ENCODE peak calls at places on chromosomes 1 and 21, in four cellular contexts. A is MM.1S, B is upper lobe of right lung, R is psoas muscle. T is an unnamed sample.

GRCh38 chr21:43189936-43190335 is 21.1 kb downstream of the CRYAA start:
- DNase-seq in A (no peak), B (peak), R (peak), T (peak)

GRCh38 chr1:51306950-51307349 is 23.4 kb downstream of the TTC39A start:
- DNase-seq in A (no peak), B (peak), R (no peak), T (no peak)

GRCh38 chr1:36585760-36586072 is 103.0 kb upstream of the CSF3R start:
- DNase-seq in R (no peak), B (no peak), A (no peak), T (no peak)

GRCh38 chr1:11918779-11919519 is 7.3 kb downstream of the KIAA2013 start:
- DNase-seq in R (peak), A (no peak), B (no peak), T (no peak)

GRCh38 chr1:234745844-234746797 is 136.1 kb upstream of the IRF2BP2 start:
- DNase-seq in R (no peak), B (no peak), A (no peak), T (no peak)

GRCh38 chr1:84773195-84773594 is 82.9 kb upstream of the SSX2IP start:
- DNase-seq in A (no peak), B (no peak), R (no peak), T (no peak)

GRCh38 chr1:66380452-66381212 is 153.3 kb upstream of the SGIP1 start:
- DNase-seq in A (peak), B (no peak), R (no peak), T (no peak)

GRCh38 chr1:54569339-54569738 is 21.3 kb downstream of the ACOT11 start:
- DNase-seq in A (no peak), B (no peak), R (no peak), T (no peak)

GRCh38 chr21:26844258-26845065 is 747 bp downstream of the ADAMTS1 start:
- DNase-seq in B (peak), A (peak), R (peak), T (no peak)

GRCh38 chr1:203593723-203594122 is 32.9 kb upstream of the ATP2B4 start:
- DNase-seq in R (peak), A (peak), B (no peak), T (no peak)

GRCh38 chr1:53573931-53574330 is 114.7 kb downstream of the DMRTB1 start:
- DNase-seq in A (no peak), R (no peak), B (peak), T (peak)

GRCh38 chr1:113744114-113744513 is 15.2 kb downstream of the PHTF1 start:
- DNase-seq in B (no peak), R (no peak), A (no peak), T (no peak)

GRCh38 chr1:30514945-30515344 is 208.4 kb downstream of the MATN1 start:
- DNase-seq in A (no peak), R (no peak), B (no peak), T (no peak)

GRCh38 chr1:230167419-230167852 is 100.4 kb downstream of the GALNT2 start:
- DNase-seq in R (no peak), B (no peak), A (peak), T (no peak)

GRCh38 chr1:42970143-42970542 is 11.5 kb upstream of the SLC2A1 start:
- DNase-seq in R (no peak), B (no peak), A (peak), T (no peak)

GRCh38 chr1:42966688-42967609 is 8.3 kb upstream of the SLC2A1 start:
- DNase-seq in B (no peak), R (no peak), A (peak), T (peak)

GRCh38 chr1:42965339-42965738 is 6.7 kb upstream of the SLC2A1 start:
- DNase-seq in A (no peak), R (no peak), B (no peak), T (no peak)

GRCh38 chr1:42971848-42972291 is 13.2 kb upstream of the SLC2A1 start:
- DNase-seq in A (no peak), R (no peak), B (no peak), T (no peak)

GRCh38 chr1:42968654-42969053 is 10.0 kb upstream of the SLC2A1 start:
- DNase-seq in A (no peak), R (no peak), B (no peak), T (no peak)
- H3K27ac ChIP-seq in A (no peak), R (no peak), B (no peak), T (peak)

DNA sequence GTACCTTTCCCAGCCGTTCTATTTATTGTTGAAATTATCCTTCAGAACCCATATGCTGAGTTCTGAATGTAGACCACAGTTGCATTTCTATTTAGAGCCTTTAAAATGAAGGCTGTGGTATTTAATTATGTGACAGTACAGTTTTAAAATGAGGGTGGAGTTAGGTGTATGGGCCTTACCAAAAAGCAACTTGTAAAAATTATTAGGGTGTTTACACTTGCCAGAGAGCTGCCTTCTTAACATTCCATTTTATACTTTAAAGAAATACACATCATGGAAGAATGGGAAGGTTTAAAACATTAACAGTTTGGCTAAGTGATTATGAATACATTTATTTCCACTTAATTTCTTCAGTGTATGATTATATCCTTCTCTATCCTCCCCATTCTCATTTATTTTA is 75.7 kb downstream of the RASAL2 start:
- DNase-seq in A (no peak), R (no peak), B (no peak), T (no peak)
- TF ChIP-seq CTCF in A (no peak), R (no peak), B (no peak), T (no peak)

DNA sequence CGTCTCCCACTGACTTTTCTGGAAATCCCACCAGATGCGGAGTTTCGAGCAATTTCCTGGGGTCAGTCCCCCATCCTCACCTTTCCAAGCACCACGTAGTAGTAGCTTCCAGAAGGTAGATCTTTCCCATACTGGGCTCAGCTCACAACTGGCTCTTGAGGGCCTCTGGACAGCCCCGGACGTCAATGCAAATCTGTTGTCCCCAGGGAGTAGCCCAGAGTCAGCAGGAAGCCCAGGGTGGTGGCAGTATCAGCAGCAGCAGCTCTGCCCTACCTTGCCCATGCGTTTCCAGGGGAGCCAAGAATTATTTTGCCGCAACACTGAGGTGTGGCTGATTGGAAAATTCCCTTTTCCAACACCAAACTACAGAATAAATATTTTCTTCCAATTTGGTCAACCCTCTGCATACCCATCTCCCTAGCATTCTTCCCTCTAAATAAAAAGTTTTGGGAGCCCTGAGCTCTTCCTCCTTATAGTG is 70.3 kb downstream of the CD46 start:
- DNase-seq in R (peak), A (peak), B (peak), T (no peak)
- H3K4me3 ChIP-seq in R (peak), A (peak), B (peak), T (no peak)

GRCh38 chr1:223234164-223234501 is 91.1 kb upstream of the TLR5 start:
- DNase-seq in B (no peak), A (no peak), R (no peak), T (no peak)
- H3K27ac ChIP-seq in B (no peak), A (no peak), R (no peak), T (peak)

GRCh38 chr1:175497501-175497900 is 245.9 kb downstream of the TNR start:
- DNase-seq in R (no peak), B (no peak), A (no peak), T (no peak)
- TF ChIP-seq CTCF in R (no peak), B (no peak), A (no peak), T (no peak)